ENCODE peak calls at places on chromosome 17, in four cellular contexts. K is BE2C, N is RCC 7860, L is astrocyte of the cerebellum. R is an unnamed sample.
A peak's percentile ranks its signal among the peaks of the same experiment; 100 is the strongest.

GRCh38 chr17:71760062-71760720 is 360.6 kb upstream of the SOX9 start:
- DNase-seq in K (no peak), N (no peak), L (peak; percentile 54), R (no peak)

GRCh38 chr17:30921544-30922196 is at the start of gene ADAP2:
- DNase-seq in K (peak; percentile 8), N (peak; percentile 17), L (no peak), R (no peak)

GRCh38 chr17:4175921-4176802 is 33.2 kb downstream of the CYB5D2 start:
- DNase-seq in K (no peak), N (no peak), L (peak; percentile 47), R (no peak)

GRCh38 chr17:38925263-38925995 is at the start of gene LASP1NB:
- DNase-seq in K (peak; percentile 94), N (no peak), L (no peak), R (no peak)

GRCh38 chr17:6061290-6061689 is 8.9 kb upstream of the WSCD1 start:
- DNase-seq in K (no peak), N (peak; percentile 81), L (peak; percentile 38), R (no peak)

GRCh38 chr17:75698659-75699058 is 22.6 kb upstream of the ITGB4 start:
- DNase-seq in K (no peak), N (peak; percentile 71), L (no peak), R (no peak)

GRCh38 chr17:44829558-44830358 is at the start of gene GJC1:
- DNase-seq in K (peak; percentile 59), N (no peak), L (no peak), R (peak; percentile 13)

GRCh38 chr17:9994761-9995160 is 89.7 kb upstream of the RCVRN start:
- DNase-seq in K (no peak), N (no peak), L (no peak), R (no peak)

GRCh38 chr17:13864551-13864950 is 204.8 kb upstream of the COX10 start:
- DNase-seq in K (no peak), N (peak; percentile 11), L (peak; percentile 41), R (no peak)

GRCh38 chr17:27499451-27500265 is 43.4 kb downstream of the KSR1 start:
- DNase-seq in K (no peak), N (no peak), L (no peak), R (no peak)

GRCh38 chr17:53655591-53655990 is 167.1 kb upstream of the KIF2B start:
- DNase-seq in K (no peak), N (peak; percentile 13), L (no peak), R (peak; percentile 58)

GRCh38 chr17:79132271-79133064 is 57.8 kb downstream of the ENGASE start:
- DNase-seq in K (no peak), N (no peak), L (no peak), R (no peak)